ENCODE peak calls at places on chromosomes 6 and 20, in seven cellular contexts. S, W, N, A, F, B and D are unnamed samples.

GRCh38 chr6:17130786-17131185 is 28.9 kb downstream of the STMND1 start:
- DNase-seq in S (no peak), N (peak), B (no peak), F (no peak), W (no peak), A (no peak), D (no peak)

GRCh38 chr20:63751471-63752271 is 12.1 kb downstream of the SLC2A4RG start:
- DNase-seq in S (no peak), A (no peak), F (no peak), N (no peak), W (peak), B (no peak), D (no peak)

GRCh38 chr6:38170666-38171065 is 351.1 kb downstream of the ZFAND3 start:
- DNase-seq in F (no peak), N (no peak), B (no peak), W (no peak), A (no peak), S (no peak), D (no peak)

GRCh38 chr20:57473246-57474042 is 51.5 kb downstream of the CTCFL start:
- DNase-seq in S (no peak), N (no peak), W (peak), A (peak), F (peak), B (no peak), D (no peak)

GRCh38 chr20:61614311-61615100 is 362.4 kb downstream of the CDH4 start:
- DNase-seq in W (no peak), S (no peak), F (no peak), N (no peak), B (no peak), A (no peak), D (no peak)

GRCh38 chr6:148251286-148251685 is 91.4 kb upstream of the SASH1 start:
- DNase-seq in A (peak), B (no peak), N (peak), W (peak), F (peak), S (peak), D (peak)

GRCh38 chr6:39961178-39961577 is 26.9 kb upstream of the MOCS1 start:
- DNase-seq in A (peak), B (no peak), F (no peak), S (no peak), W (no peak), N (peak), D (peak)

GRCh38 chr6:116059713-116060571 is 749 bp downstream of the FRK start:
- DNase-seq in F (no peak), B (no peak), S (no peak), W (no peak), N (no peak), A (peak), D (no peak)

GRCh38 chr20:46735436-46735835 is 26.0 kb downstream of the SLC2A10 start:
- DNase-seq in B (no peak), W (no peak), F (no peak), A (no peak), S (no peak), N (no peak), D (no peak)

GRCh38 chr6:122494665-122495272 is 23.2 kb upstream of the SERINC1 start:
- DNase-seq in W (no peak), B (no peak), A (peak), F (no peak), S (no peak), N (no peak), D (no peak)

GRCh38 chr6:35481215-35481614 is 13.0 kb downstream of the RPL10A start:
- DNase-seq in F (no peak), S (no peak), W (no peak), A (no peak), N (no peak), B (no peak), D (no peak)

GRCh38 chr6:44067073-44067759 is 60.0 kb downstream of the MRPL14 start:
- DNase-seq in W (no peak), A (no peak), B (no peak), N (no peak), S (no peak), F (no peak), D (no peak)

GRCh38 chr6:161038229-161039003 is 46.8 kb downstream of the MAP3K4 start:
- DNase-seq in A (peak), F (peak), W (peak), S (peak), B (no peak), N (peak), D (peak)

GRCh38 chr6:112384511-112384910 is 37.4 kb downstream of the RFPL4B start:
- DNase-seq in N (peak), W (no peak), A (no peak), S (no peak), F (no peak), B (no peak), D (no peak)

GRCh38 chr6:30483677-30484279 is 5.5 kb upstream of the HLA-E start:
- DNase-seq in A (peak), W (peak), F (peak), S (peak), N (peak), B (no peak), D (peak)

GRCh38 chr6:162229093-162229492 is 498.5 kb downstream of the PRKN start:
- DNase-seq in S (no peak), F (no peak), A (no peak), N (no peak), W (no peak), B (no peak), D (no peak)

GRCh38 chr6:167351656-167352354 is 26.9 kb downstream of the TTLL2 start:
- DNase-seq in B (no peak), F (no peak), W (no peak), N (no peak), A (no peak), S (no peak), D (no peak)

GRCh38 chr6:35728663-35729348 is 8.0 kb upstream of the ARMC12 start:
- DNase-seq in N (no peak), F (no peak), S (no peak), A (peak), B (peak), W (peak), D (no peak)

GRCh38 chr20:11766961-11767360 is 150.7 kb upstream of the BTBD3 start:
- DNase-seq in N (peak), A (peak), B (no peak), W (no peak), S (no peak), F (peak), D (peak)

GRCh38 chr20:29878777-29879442 is 1378.6 kb upstream of the DEFB115 start:
- DNase-seq in S (no peak), N (no peak), F (no peak), W (no peak), A (no peak), B (no peak), D (no peak)

GRCh38 chr6:137631323-137631722 is 137.1 kb upstream of the OLIG3 start:
- DNase-seq in S (no peak), N (no peak), A (peak), B (no peak), W (no peak), F (no peak), D (no peak)

GRCh38 chr6:148624025-148624424 is 122.8 kb upstream of the UST start:
- DNase-seq in W (no peak), F (no peak), S (no peak), A (peak), B (peak), N (peak), D (peak)

GRCh38 chr20:53872081-53872541 is 198.3 kb downstream of the BCAS1 start:
- DNase-seq in A (no peak), S (no peak), N (peak), B (no peak), W (no peak), F (no peak), D (peak)

GRCh38 chr6:10529231-10529801 is 8.2 kb downstream of the GCNT2 start:
- DNase-seq in F (no peak), S (no peak), A (peak), B (no peak), N (no peak), W (peak), D (no peak)
- H3K4me3 ChIP-seq in F (no peak), S (peak), A (peak), B (no peak), N (no peak), W (peak), D (no peak)

GRCh38 chr20:33883164-33883563 is 72.0 kb downstream of the CHMP4B start:
- DNase-seq in A (no peak), W (no peak), N (no peak), S (no peak), B (no peak), F (no peak), D (no peak)
- H3K4me3 ChIP-seq in A (no peak), W (no peak), N (no peak), S (no peak), B (no peak), F (no peak), D (no peak)

DNA sequence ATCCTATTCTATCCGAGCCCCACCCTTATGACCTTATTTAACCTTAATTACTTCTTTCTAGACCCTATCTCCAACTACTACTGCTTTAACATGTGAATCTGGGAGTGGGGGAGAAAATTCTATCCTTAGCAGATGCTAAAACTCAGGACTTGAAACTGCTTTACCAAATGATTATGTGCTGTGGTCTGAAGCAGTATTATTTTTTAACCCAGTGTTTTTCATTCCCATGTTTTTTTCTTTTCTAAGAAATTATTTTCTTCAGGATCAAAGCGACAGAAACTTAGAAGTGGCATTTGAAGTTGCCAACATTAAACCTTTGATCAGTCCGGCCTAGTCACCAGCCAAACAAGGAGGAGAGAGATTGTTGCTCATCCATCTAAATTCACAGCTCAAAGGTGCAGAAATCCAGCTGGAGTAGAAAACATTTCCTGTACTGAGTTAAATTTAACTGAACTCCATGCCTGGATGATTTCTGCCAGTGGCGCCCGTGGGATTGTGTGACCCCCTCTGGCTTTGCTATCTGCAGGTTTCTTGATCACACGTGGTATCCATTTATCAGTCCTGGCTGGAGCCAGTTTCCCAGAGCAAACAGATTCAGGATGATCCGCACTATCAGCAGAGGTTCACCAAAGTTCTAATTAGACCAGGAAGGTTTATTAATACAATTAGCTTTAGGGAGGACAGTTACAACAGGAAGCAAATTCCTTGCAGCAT is 300.5 kb downstream of the PLCB1 start:
- DNase-seq in A (no peak), F (no peak), S (no peak), N (no peak), W (no peak), B (no peak), D (no peak)
- H3K4me3 ChIP-seq in A (no peak), F (no peak), S (no peak), N (peak), W (no peak), B (no peak), D (no peak)

GRCh38 chr20:1001116-1001515 is 995 bp downstream of the RSPO4 start:
- DNase-seq in S (no peak), F (no peak), A (no peak), B (no peak), W (no peak), N (no peak), D (no peak)

GRCh38 chr20:1003920-1004697 is 2.0 kb upstream of the RSPO4 start:
- DNase-seq in N (no peak), A (no peak), W (no peak), S (no peak), F (no peak), B (no peak), D (no peak)

GRCh38 chr20:1005452-1006027 is 3.4 kb upstream of the RSPO4 start:
- DNase-seq in S (peak), B (no peak), A (peak), N (no peak), F (no peak), W (peak), D (peak)

GRCh38 chr20:1001981-1002681 is at the start of gene RSPO4:
- DNase-seq in W (no peak), A (no peak), F (no peak), N (no peak), S (no peak), B (no peak), D (no peak)

GRCh38 chr20:1002682-1003561 is 811 bp upstream of the RSPO4 start:
- DNase-seq in W (no peak), N (no peak), A (no peak), B (no peak), F (no peak), S (no peak), D (no peak)
- H3K4me3 ChIP-seq in W (no peak), N (no peak), A (no peak), B (no peak), F (no peak), S (peak), D (no peak)

GRCh38 chr6:27962506-27962905 is 5.5 kb downstream of the OR2B6 start:
- DNase-seq in B (no peak), A (peak), W (no peak), F (no peak), S (no peak), N (no peak), D (no peak)
- H3K4me3 ChIP-seq in B (no peak), A (no peak), W (no peak), F (no peak), S (no peak), N (no peak), D (no peak)

GRCh38 chr6:397604-398003 is 6.1 kb downstream of the IRF4 start:
- DNase-seq in S (no peak), N (no peak), B (no peak), W (no peak), F (no peak), A (no peak), D (no peak)

GRCh38 chr6:395432-396125 is 4.0 kb downstream of the IRF4 start:
- DNase-seq in N (no peak), W (no peak), F (no peak), B (no peak), A (no peak), S (no peak), D (peak)

GRCh38 chr6:394641-395289 is 3.2 kb downstream of the IRF4 start:
- DNase-seq in W (no peak), S (no peak), B (no peak), F (no peak), A (no peak), N (no peak), D (no peak)

GRCh38 chr6:397056-397455 is 5.5 kb downstream of the IRF4 start:
- DNase-seq in N (no peak), F (no peak), S (no peak), A (no peak), W (no peak), B (no peak), D (no peak)

DNA sequence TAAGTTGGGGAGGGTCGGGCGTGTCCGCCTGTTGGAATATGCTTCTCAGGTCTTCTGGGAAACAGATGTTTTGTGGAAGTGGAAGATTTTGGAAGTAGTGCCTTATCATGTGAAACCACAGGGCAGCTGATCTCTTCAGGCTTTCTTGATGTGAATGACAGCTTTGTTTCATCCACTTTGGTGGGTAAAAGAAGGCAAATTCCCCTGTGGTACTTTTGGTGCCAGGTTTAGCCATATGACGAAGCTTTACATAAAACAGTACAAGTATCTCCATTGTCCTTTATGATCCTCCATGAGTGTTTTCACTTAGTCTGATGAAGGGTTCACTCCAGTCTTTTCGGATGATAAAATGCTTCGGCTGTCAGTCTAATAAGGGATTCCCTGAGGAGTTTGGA is 4.6 kb downstream of the IRF4 start:
- DNase-seq in W (no peak), S (no peak), A (no peak), N (no peak), F (no peak), B (no peak), D (no peak)
- H3K4me3 ChIP-seq in W (no peak), S (no peak), A (no peak), N (no peak), F (no peak), B (no peak), D (no peak)

GRCh38 chr6:47303861-47304260 is 5.8 kb downstream of the TNFRSF21 start:
- DNase-seq in N (no peak), S (no peak), B (no peak), W (no peak), A (no peak), F (no peak), D (no peak)
- H3K4me3 ChIP-seq in N (no peak), S (no peak), B (no peak), W (no peak), A (no peak), F (no peak), D (no peak)

GRCh38 chr6:51887859-51888258 is 199.6 kb downstream of the PKHD1 start:
- DNase-seq in A (no peak), F (no peak), W (no peak), S (no peak), N (no peak), B (no peak), D (no peak)

GRCh38 chr6:51891784-51892183 is 195.6 kb downstream of the PKHD1 start:
- DNase-seq in A (no peak), W (no peak), S (no peak), N (no peak), F (no peak), B (no peak), D (no peak)

GRCh38 chr6:51885957-51886356 is 201.5 kb downstream of the PKHD1 start:
- DNase-seq in N (no peak), S (no peak), B (no peak), F (no peak), A (no peak), W (no peak), D (no peak)
- H3K4me3 ChIP-seq in N (no peak), S (no peak), B (no peak), F (no peak), A (no peak), W (no peak), D (no peak)

DNA sequence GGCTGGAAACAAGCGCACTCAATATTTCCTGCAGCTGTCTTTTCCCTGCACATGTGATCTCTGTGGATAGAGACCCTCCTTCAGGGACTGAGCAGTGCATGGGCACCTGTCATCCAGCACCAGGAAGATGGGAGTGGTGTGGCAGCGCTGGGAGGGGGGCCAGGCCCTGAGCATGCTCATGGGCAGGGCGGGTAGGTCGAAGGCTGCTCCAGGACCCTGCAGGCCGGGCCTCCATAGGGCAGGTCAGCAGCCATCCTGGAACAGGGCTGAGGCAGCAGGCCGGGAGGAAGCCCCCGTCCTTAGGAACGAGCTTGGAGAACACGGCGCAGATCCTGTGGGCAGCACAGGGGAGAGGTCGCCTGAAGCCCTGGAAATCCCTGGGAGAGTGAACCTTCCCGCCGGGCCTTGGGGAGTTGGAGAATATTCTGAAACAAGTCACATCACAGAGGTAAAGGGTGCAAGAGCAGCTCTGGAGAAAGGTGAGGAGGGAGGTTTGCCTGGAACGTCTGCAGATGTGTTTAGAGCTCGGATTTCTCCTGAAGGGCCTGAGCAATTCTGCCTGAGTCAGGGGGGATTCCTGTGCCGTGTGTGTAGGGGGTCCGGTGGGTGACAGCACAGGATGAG is 133.2 kb downstream of the SMOC2 start:
- DNase-seq in W (no peak), B (no peak), N (no peak), A (no peak), S (no peak), F (no peak), D (no peak)
- H3K4me3 ChIP-seq in W (no peak), B (no peak), N (no peak), A (no peak), S (no peak), F (no peak), D (no peak)

GRCh38 chr20:48682529-48683385 is 145.0 kb downstream of the PREX1 start:
- DNase-seq in B (peak), N (peak), S (no peak), W (no peak), A (peak), F (peak), D (peak)
- H3K4me3 ChIP-seq in B (no peak), N (peak), S (no peak), W (no peak), A (no peak), F (no peak), D (peak)